ENCODE peak calls at places on chromosomes 1 and 21, in eight cellular contexts. One of them, this sample, is unnamed.

GRCh38 chr21:41622831-41623548 is 115.0 kb upstream of the TMPRSS2 start:
- DNase-seq in fibroblast of the aortic adventitia: no peak
- DNase-seq in stomach: no peak
- DNase-seq in lower lobe of right lung: no peak
- DNase-seq in ovary: no peak
- DNase-seq in HepG2: no peak
- DNase-seq in H9: no peak
- DNase-seq in lower leg skin: no peak
- DNase-seq in this sample: no peak

GRCh38 chr1:40928699-40929098 is 50.8 kb upstream of the CTPS1 start:
- DNase-seq in H9: no peak
- DNase-seq in fibroblast of the aortic adventitia: no peak
- DNase-seq in ovary: no peak
- DNase-seq in HepG2: no peak
- DNase-seq in stomach: no peak
- DNase-seq in lower leg skin: no peak
- DNase-seq in lower lobe of right lung: no peak
- DNase-seq in this sample: no peak

GRCh38 chr1:244496186-244496585 is 35.1 kb downstream of the CATSPERE start:
- DNase-seq in lower lobe of right lung: no peak
- DNase-seq in HepG2: no peak
- DNase-seq in fibroblast of the aortic adventitia: no peak
- DNase-seq in ovary: no peak
- DNase-seq in stomach: no peak
- DNase-seq in H9: no peak
- DNase-seq in lower leg skin: no peak
- DNase-seq in this sample: no peak

GRCh38 chr1:56824956-56825355 is 5.8 kb upstream of the FYB2 start:
- DNase-seq in fibroblast of the aortic adventitia: no peak
- DNase-seq in HepG2: no peak
- DNase-seq in lower leg skin: no peak
- DNase-seq in stomach: no peak
- DNase-seq in lower lobe of right lung: no peak
- DNase-seq in H9: no peak
- DNase-seq in ovary: no peak
- DNase-seq in this sample: no peak

GRCh38 chr1:209884665-209885117 is 53.3 kb upstream of the SYT14 start:
- DNase-seq in fibroblast of the aortic adventitia: peak
- DNase-seq in stomach: peak
- DNase-seq in lower lobe of right lung: no peak
- DNase-seq in H9: no peak
- DNase-seq in HepG2: peak
- DNase-seq in ovary: peak
- DNase-seq in lower leg skin: peak
- DNase-seq in this sample: peak

GRCh38 chr1:111988743-111989453 is 570 bp downstream of the KCND3 start:
- DNase-seq in HepG2: no peak
- DNase-seq in lower lobe of right lung: peak
- DNase-seq in fibroblast of the aortic adventitia: no peak
- DNase-seq in lower leg skin: no peak
- DNase-seq in ovary: no peak
- DNase-seq in stomach: peak
- DNase-seq in H9: peak
- DNase-seq in this sample: peak

GRCh38 chr1:153493343-153493960 is 33.0 kb upstream of the S100A7 start:
- DNase-seq in HepG2: no peak
- DNase-seq in lower lobe of right lung: no peak
- DNase-seq in lower leg skin: no peak
- DNase-seq in H9: no peak
- DNase-seq in fibroblast of the aortic adventitia: no peak
- DNase-seq in stomach: no peak
- DNase-seq in ovary: no peak
- DNase-seq in this sample: no peak

GRCh38 chr1:100530901-100531487 is 6.9 kb upstream of the GPR88 start:
- DNase-seq in fibroblast of the aortic adventitia: peak
- DNase-seq in ovary: peak
- DNase-seq in stomach: peak
- DNase-seq in H9: no peak
- DNase-seq in HepG2: no peak
- DNase-seq in lower leg skin: no peak
- DNase-seq in lower lobe of right lung: no peak
- DNase-seq in this sample: no peak

GRCh38 chr1:17437260-17438175 is 2.0 kb downstream of the RCC2 start:
- DNase-seq in stomach: peak
- DNase-seq in HepG2: no peak
- DNase-seq in ovary: peak
- DNase-seq in lower lobe of right lung: peak
- DNase-seq in lower leg skin: no peak
- DNase-seq in fibroblast of the aortic adventitia: no peak
- DNase-seq in H9: no peak
- DNase-seq in this sample: peak

GRCh38 chr1:119081267-119081666 is 59.2 kb downstream of the WARS2 start:
- DNase-seq in fibroblast of the aortic adventitia: peak
- DNase-seq in lower leg skin: no peak
- DNase-seq in ovary: no peak
- DNase-seq in HepG2: no peak
- DNase-seq in H9: no peak
- DNase-seq in stomach: no peak
- DNase-seq in lower lobe of right lung: no peak
- DNase-seq in this sample: no peak

GRCh38 chr21:36692844-36693143 is 6.1 kb upstream of the SIM2 start:
- DNase-seq in fibroblast of the aortic adventitia: no peak
- DNase-seq in lower leg skin: no peak
- DNase-seq in H9: no peak
- DNase-seq in stomach: no peak
- DNase-seq in lower lobe of right lung: no peak
- DNase-seq in HepG2: no peak
- DNase-seq in ovary: no peak
- DNase-seq in this sample: no peak

GRCh38 chr21:36692125-36692843 is 6.6 kb upstream of the SIM2 start:
- DNase-seq in H9: no peak
- DNase-seq in stomach: no peak
- DNase-seq in HepG2: no peak
- DNase-seq in lower lobe of right lung: no peak
- DNase-seq in ovary: no peak
- DNase-seq in lower leg skin: no peak
- DNase-seq in fibroblast of the aortic adventitia: no peak
- DNase-seq in this sample: no peak

GRCh38 chr21:36694593-36695282 is 4.2 kb upstream of the SIM2 start:
- DNase-seq in H9: no peak
- DNase-seq in stomach: no peak
- DNase-seq in lower lobe of right lung: no peak
- DNase-seq in HepG2: no peak
- DNase-seq in ovary: no peak
- DNase-seq in fibroblast of the aortic adventitia: no peak
- DNase-seq in lower leg skin: no peak
- DNase-seq in this sample: no peak

GRCh38 chr21:36694041-36694515 is 4.8 kb upstream of the SIM2 start:
- DNase-seq in lower leg skin: no peak
- DNase-seq in lower lobe of right lung: no peak
- DNase-seq in ovary: no peak
- DNase-seq in HepG2: no peak
- DNase-seq in H9: no peak
- DNase-seq in stomach: no peak
- DNase-seq in fibroblast of the aortic adventitia: peak
- DNase-seq in this sample: no peak

GRCh38 chr21:36693144-36694040 is 5.5 kb upstream of the SIM2 start:
- DNase-seq in fibroblast of the aortic adventitia: no peak
- DNase-seq in H9: peak
- DNase-seq in lower lobe of right lung: no peak
- DNase-seq in lower leg skin: no peak
- DNase-seq in stomach: no peak
- DNase-seq in HepG2: no peak
- DNase-seq in ovary: no peak
- DNase-seq in this sample: no peak
- TF ChIP-seq CTCF in fibroblast of the aortic adventitia: no peak
- TF ChIP-seq CTCF in H9: peak
- TF ChIP-seq CTCF in lower lobe of right lung: no peak
- TF ChIP-seq CTCF in lower leg skin: no peak
- TF ChIP-seq CTCF in stomach: no peak
- TF ChIP-seq CTCF in HepG2: no peak
- TF ChIP-seq CTCF in ovary: no peak
- TF ChIP-seq CTCF in this sample: peak

GRCh38 chr1:43225168-43225567 is 44.6 kb upstream of the TMEM125 start:
- DNase-seq in HepG2: no peak
- DNase-seq in ovary: no peak
- DNase-seq in lower lobe of right lung: no peak
- DNase-seq in lower leg skin: no peak
- DNase-seq in fibroblast of the aortic adventitia: peak
- DNase-seq in stomach: no peak
- DNase-seq in H9: no peak
- DNase-seq in this sample: no peak
- TF ChIP-seq CTCF in HepG2: no peak
- TF ChIP-seq CTCF in ovary: no peak
- TF ChIP-seq CTCF in lower lobe of right lung: no peak
- TF ChIP-seq CTCF in lower leg skin: no peak
- TF ChIP-seq CTCF in fibroblast of the aortic adventitia: no peak
- TF ChIP-seq CTCF in stomach: no peak
- TF ChIP-seq CTCF in H9: no peak
- TF ChIP-seq CTCF in this sample: no peak

GRCh38 chr21:14913576-14914146 is 151.1 kb downstream of the NRIP1 start:
- DNase-seq in ovary: no peak
- DNase-seq in stomach: no peak
- DNase-seq in H9: no peak
- DNase-seq in lower lobe of right lung: no peak
- DNase-seq in lower leg skin: no peak
- DNase-seq in fibroblast of the aortic adventitia: no peak
- DNase-seq in HepG2: no peak
- DNase-seq in this sample: no peak

GRCh38 chr21:14916676-14917141 is 148.1 kb downstream of the NRIP1 start:
- DNase-seq in lower leg skin: no peak
- DNase-seq in H9: no peak
- DNase-seq in lower lobe of right lung: no peak
- DNase-seq in HepG2: no peak
- DNase-seq in fibroblast of the aortic adventitia: no peak
- DNase-seq in ovary: no peak
- DNase-seq in stomach: no peak
- DNase-seq in this sample: peak

DNA sequence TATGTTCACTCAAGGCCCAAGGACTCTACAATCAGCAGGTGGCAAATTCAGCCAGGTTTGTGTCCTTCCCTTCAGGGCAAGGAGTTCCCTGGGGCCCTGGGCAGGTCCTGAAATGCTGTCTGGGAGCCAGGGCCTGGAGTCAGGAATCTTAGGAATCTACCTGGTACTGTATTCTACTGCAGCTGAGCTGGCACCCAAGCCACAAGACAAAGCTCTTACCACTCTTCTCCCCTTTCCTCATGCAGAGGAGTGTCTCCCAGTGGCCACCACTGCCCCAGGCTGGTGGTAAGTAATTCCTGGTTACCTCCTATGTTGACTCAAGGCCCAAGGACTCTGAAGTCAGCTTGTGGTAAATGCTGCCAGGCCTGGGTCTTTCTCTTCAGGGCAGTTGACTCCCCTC is 153.4 kb downstream of the NRIP1 start:
- DNase-seq in ovary: no peak
- DNase-seq in fibroblast of the aortic adventitia: no peak
- DNase-seq in HepG2: no peak
- DNase-seq in lower lobe of right lung: no peak
- DNase-seq in lower leg skin: no peak
- DNase-seq in H9: no peak
- DNase-seq in stomach: no peak
- DNase-seq in this sample: no peak
- TF ChIP-seq CTCF in ovary: no peak
- TF ChIP-seq CTCF in fibroblast of the aortic adventitia: no peak
- TF ChIP-seq CTCF in HepG2: no peak
- TF ChIP-seq CTCF in lower lobe of right lung: no peak
- TF ChIP-seq CTCF in lower leg skin: no peak
- TF ChIP-seq CTCF in H9: no peak
- TF ChIP-seq CTCF in stomach: no peak
- TF ChIP-seq CTCF in this sample: no peak

GRCh38 chr1:38038836-38039235 is 7.8 kb downstream of the POU3F1 start:
- DNase-seq in H9: no peak
- DNase-seq in lower lobe of right lung: no peak
- DNase-seq in ovary: no peak
- DNase-seq in stomach: no peak
- DNase-seq in fibroblast of the aortic adventitia: peak
- DNase-seq in HepG2: no peak
- DNase-seq in lower leg skin: no peak
- DNase-seq in this sample: peak

GRCh38 chr1:38034871-38035270 is 11.7 kb downstream of the POU3F1 start:
- DNase-seq in HepG2: no peak
- DNase-seq in H9: no peak
- DNase-seq in ovary: no peak
- DNase-seq in lower leg skin: no peak
- DNase-seq in lower lobe of right lung: no peak
- DNase-seq in fibroblast of the aortic adventitia: no peak
- DNase-seq in stomach: no peak
- DNase-seq in this sample: no peak

GRCh38 chr1:38041941-38042834 is 4.4 kb downstream of the POU3F1 start:
- DNase-seq in lower leg skin: no peak
- DNase-seq in ovary: no peak
- DNase-seq in H9: no peak
- DNase-seq in fibroblast of the aortic adventitia: no peak
- DNase-seq in HepG2: no peak
- DNase-seq in lower lobe of right lung: no peak
- DNase-seq in stomach: no peak
- DNase-seq in this sample: no peak

GRCh38 chr1:38039386-38039933 is 7.1 kb downstream of the POU3F1 start:
- DNase-seq in stomach: no peak
- DNase-seq in H9: no peak
- DNase-seq in HepG2: no peak
- DNase-seq in ovary: no peak
- DNase-seq in lower leg skin: no peak
- DNase-seq in lower lobe of right lung: no peak
- DNase-seq in fibroblast of the aortic adventitia: no peak
- DNase-seq in this sample: no peak

DNA sequence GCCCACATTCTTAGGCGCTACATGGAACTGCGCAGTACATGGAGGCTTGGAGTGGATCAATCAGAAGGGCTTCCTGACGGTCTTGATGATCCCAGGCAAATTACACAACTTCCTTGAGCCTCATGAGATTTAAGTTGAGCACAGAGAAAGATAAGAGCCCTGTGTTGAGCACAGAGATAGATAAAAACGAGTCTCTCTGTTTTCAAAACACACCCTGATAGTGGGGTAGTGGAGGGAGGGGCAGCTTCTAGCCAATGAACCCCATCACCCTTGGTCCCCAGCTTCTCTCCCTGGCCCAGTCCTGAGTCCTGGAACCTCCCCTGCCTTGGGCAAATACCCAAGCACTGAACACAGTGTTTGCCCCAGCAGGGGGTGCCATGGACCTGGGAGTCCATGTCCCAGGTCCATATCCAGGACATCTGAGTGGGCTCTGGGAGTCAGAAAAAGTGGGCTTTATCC is 9.1 kb downstream of the POU3F1 start:
- DNase-seq in stomach: no peak
- DNase-seq in H9: no peak
- DNase-seq in HepG2: no peak
- DNase-seq in lower lobe of right lung: no peak
- DNase-seq in fibroblast of the aortic adventitia: peak
- DNase-seq in lower leg skin: no peak
- DNase-seq in ovary: no peak
- DNase-seq in this sample: no peak
- TF ChIP-seq CTCF in stomach: no peak
- TF ChIP-seq CTCF in H9: no peak
- TF ChIP-seq CTCF in HepG2: peak
- TF ChIP-seq CTCF in lower lobe of right lung: peak
- TF ChIP-seq CTCF in fibroblast of the aortic adventitia: no peak
- TF ChIP-seq CTCF in lower leg skin: no peak
- TF ChIP-seq CTCF in ovary: no peak
- TF ChIP-seq CTCF in this sample: peak

This sample was measured in hepatocyte.